ENCODE peak calls at places on chromosomes 13 and 19, in six cellular contexts. L, N, M, Z, I and T are unnamed samples.
A peak's percentile ranks its signal among the peaks of the same experiment; 100 is the strongest.

GRCh38 chr13:107866666-107867623 is 348.4 kb downstream of the LIG4 start:
- DNase-seq in N (no peak), M (no peak), Z (no peak), L (peak; percentile 75), I (no peak), T (no peak)

GRCh38 chr19:38678891-38679494 is 31.5 kb downstream of the ACTN4 start:
- DNase-seq in M (no peak), Z (no peak), I (no peak), L (no peak), N (no peak), T (no peak)

GRCh38 chr13:98511435-98511834 is 65.5 kb downstream of the STK24 start:
- DNase-seq in I (no peak), N (no peak), M (no peak), L (no peak), Z (no peak), T (no peak)

GRCh38 chr13:101869553-101869952 is 417.1 kb downstream of the ITGBL1 start:
- DNase-seq in N (no peak), M (no peak), Z (no peak), I (no peak), L (no peak), T (no peak)

GRCh38 chr19:36526581-36526980 is 1.5 kb downstream of the ZNF260 start:
- DNase-seq in M (no peak), Z (no peak), N (no peak), I (no peak), L (no peak), T (no peak)

GRCh38 chr19:38245826-38246498 is 10.2 kb downstream of the PPP1R14A start:
- DNase-seq in N (no peak), Z (no peak), L (no peak), M (no peak), I (no peak), T (no peak)

GRCh38 chr19:50398675-50399367 is 14.7 kb downstream of the POLD1 start:
- DNase-seq in N (no peak), L (no peak), Z (no peak), M (no peak), I (no peak), T (no peak)

GRCh38 chr19:10449037-10449436 is 28.7 kb downstream of the PDE4A start:
- DNase-seq in L (no peak), M (no peak), Z (no peak), N (no peak), I (no peak), T (no peak)

GRCh38 chr19:16573296-16573695 is 1.1 kb upstream of the SLC35E1 start:
- DNase-seq in L (no peak), N (no peak), I (no peak), Z (no peak), M (no peak), T (no peak)

GRCh38 chr19:47762615-47763308 is 15.7 kb upstream of the SELENOW start:
- DNase-seq in N (no peak), Z (peak; percentile 59), L (peak; percentile 51), M (no peak), I (no peak), T (no peak)

GRCh38 chr19:11361037-11361770 is 6.0 kb downstream of the PLPPR2 start:
- DNase-seq in Z (no peak), I (no peak), N (no peak), L (peak; percentile 99), M (peak; percentile 75), T (no peak)

GRCh38 chr13:91196958-91197357 is 150.5 kb upstream of the MIR17HG start:
- DNase-seq in L (no peak), I (no peak), N (no peak), Z (no peak), M (no peak), T (no peak)

GRCh38 chr19:34173145-34173956 is 1.0 kb downstream of the LSM14A start:
- DNase-seq in N (no peak), L (peak; percentile 87), I (no peak), Z (peak; percentile 23), M (no peak), T (no peak)

GRCh38 chr13:90362718-90363117 is 984.8 kb upstream of the MIR17HG start:
- DNase-seq in M (no peak), I (no peak), L (no peak), Z (no peak), N (no peak), T (no peak)

GRCh38 chr19:32197896-32198882 is 147.2 kb upstream of the ZNF507 start:
- DNase-seq in M (no peak), N (no peak), Z (no peak), L (peak; percentile 15), I (no peak), T (no peak)

GRCh38 chr19:32201211-32201610 is 144.2 kb upstream of the ZNF507 start:
- DNase-seq in Z (no peak), N (no peak), L (no peak), I (no peak), M (no peak), T (no peak)

GRCh38 chr19:32201661-32202060 is 143.7 kb upstream of the ZNF507 start:
- DNase-seq in N (no peak), L (no peak), I (no peak), M (no peak), Z (no peak), T (no peak)

GRCh38 chr19:32200312-32201038 is 144.9 kb upstream of the ZNF507 start:
- DNase-seq in L (no peak), I (no peak), N (no peak), Z (no peak), M (no peak), T (no peak)

GRCh38 chr19:32199501-32200040 is 145.8 kb upstream of the ZNF507 start:
- DNase-seq in I (no peak), M (no peak), L (no peak), N (no peak), Z (no peak), T (no peak)
- TF ChIP-seq CTCF in I (no peak), M (no peak), L (no peak), N (no peak), Z (no peak), T (no peak)

GRCh38 chr13:24254151-24254810 is 55.1 kb upstream of the C1QTNF9 start:
- DNase-seq in I (no peak), M (no peak), L (no peak), Z (no peak), N (no peak), T (no peak)
- H3K4me3 ChIP-seq in I (no peak overlapping the region), M (no peak overlapping the region), L (no peak overlapping the region), Z (no peak overlapping the region), N (no peak overlapping the region), T (no peak overlapping the region)

DNA sequence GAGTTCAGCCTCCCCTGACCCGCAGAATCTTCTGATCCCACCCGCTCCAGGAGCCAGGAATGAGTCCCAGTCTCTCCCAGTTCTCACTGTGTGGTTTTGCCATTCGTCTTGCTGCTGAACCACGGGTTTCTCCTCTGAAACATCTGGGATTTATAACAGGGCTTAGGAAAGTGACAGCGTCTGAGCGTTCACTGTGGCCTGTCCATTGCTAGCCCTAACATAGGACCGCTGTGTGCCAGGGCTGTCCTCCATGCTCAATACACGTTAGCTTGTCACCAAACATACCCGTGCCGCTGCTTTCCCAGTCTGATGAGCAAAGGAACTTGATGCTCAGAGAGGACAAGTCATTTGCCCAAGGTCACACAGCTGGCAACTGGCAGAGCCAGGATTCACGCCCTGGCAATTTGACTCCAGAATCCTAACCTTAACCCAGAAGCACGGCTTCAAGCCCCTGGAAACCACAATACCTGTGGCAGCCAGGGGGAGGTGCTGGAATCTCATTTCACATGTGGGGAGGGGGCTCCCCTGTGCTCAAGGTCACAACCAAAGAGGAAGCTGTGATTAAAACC is 1.1 kb upstream of the APOE start:
- DNase-seq in L (peak; percentile 82), Z (no peak), I (no peak), N (no peak), M (no peak), T (no peak)
- TF ChIP-seq CTCF in L (peak; percentile 65), Z (no peak), I (no peak), N (peak; percentile 7), M (no peak), T (peak; percentile 31)

GRCh38 chr19:42122691-42123607 is 9.3 kb downstream of the POU2F2 start:
- DNase-seq in Z (no peak), M (no peak), N (no peak), L (no peak), I (no peak), T (no peak)

GRCh38 chr19:42120276-42121010 is 11.8 kb downstream of the POU2F2 start:
- DNase-seq in L (no peak), I (no peak), N (no peak), Z (no peak), M (no peak), T (no peak)

GRCh38 chr19:42123765-42124164 is 8.5 kb downstream of the POU2F2 start:
- DNase-seq in N (no peak), L (no peak), M (no peak), I (no peak), Z (no peak), T (no peak)

GRCh38 chr19:42121036-42121621 is 11.1 kb downstream of the POU2F2 start:
- DNase-seq in N (no peak), I (no peak), M (no peak), Z (no peak), L (no peak), T (no peak)

DNA sequence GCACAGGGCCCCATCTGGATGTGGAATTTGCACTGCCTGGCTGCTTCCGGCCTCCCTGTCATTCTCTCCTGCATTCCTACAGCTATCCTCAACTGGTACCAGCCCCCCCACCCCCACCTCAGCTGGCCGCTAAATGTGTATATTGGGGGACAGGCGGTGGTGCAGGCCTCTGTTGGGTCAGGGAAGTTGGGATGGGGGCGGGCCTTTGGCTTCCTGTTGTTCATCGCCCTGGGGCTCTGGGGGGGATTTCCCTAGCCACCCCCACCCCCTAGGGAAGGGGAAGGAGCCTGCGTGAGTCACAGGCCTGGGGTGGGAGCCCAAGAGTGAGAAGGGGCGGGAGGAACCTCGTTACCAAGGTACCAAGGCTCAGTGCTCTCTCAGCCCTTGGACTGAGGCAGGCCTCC is 10.6 kb downstream of the POU2F2 start:
- DNase-seq in N (no peak), L (peak; percentile 66), I (no peak), M (peak; percentile 78), Z (no peak), T (no peak)
- H3K4me3 ChIP-seq in N (no peak overlapping the region), L (no peak overlapping the region), I (no peak overlapping the region), M (no peak overlapping the region), Z (no peak overlapping the region), T (no peak overlapping the region)

DNA sequence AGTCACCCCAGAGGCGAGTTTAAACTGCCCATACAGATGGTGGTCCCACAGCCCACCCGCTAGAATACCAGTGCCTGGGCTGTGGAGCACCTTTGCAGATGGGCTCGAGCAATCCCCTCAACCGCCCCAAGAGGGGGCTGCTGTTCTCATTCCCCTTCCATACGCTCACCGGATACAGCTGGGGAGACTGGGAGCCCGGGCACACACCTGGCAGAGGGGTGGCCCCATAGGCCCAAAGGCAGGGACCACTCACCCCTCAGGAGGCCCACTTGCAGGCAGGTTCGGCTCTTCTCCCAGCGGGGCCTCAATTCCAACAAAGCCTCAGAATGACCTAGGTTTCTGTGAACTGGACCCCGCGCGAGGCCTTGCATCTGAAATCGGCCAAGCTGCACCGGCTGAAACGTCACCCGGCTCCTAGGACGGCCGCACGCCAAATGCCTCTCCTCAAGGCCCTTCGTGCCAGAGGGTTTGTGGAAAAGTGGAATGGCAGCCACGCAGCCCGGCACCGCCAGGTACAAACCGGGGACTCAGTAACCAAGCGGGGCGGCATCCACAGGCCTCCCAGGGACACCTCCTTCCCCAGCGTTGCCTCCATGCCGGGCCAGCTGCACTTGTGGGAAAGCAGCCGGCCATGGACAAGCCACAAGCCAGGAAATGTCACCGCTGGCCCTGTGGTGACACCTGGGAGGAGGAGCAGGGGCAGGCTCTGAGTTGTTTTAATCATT is 18.7 kb downstream of the MLLT1 start:
- DNase-seq in I (no peak), L (peak; percentile 89), N (no peak), Z (no peak), M (no peak), T (no peak)
- TF ChIP-seq CTCF in I (peak; percentile 61), L (peak; percentile 79), N (peak; percentile 60), Z (peak; percentile 9), M (peak; percentile 44), T (peak; percentile 72)